ENCODE peak calls at places on chromosomes 5 and 9, in four cellular contexts. One of them, this sample, is unnamed.

GRCh38 chr5:14349029-14349428 is 205.9 kb downstream of the TRIO start:
- DNase-seq in psoas muscle: no peak
- DNase-seq in substantia nigra: no peak
- DNase-seq in heart right ventricle: no peak
- DNase-seq in this sample: no peak

GRCh38 chr5:160116991-160117390 is 2.3 kb downstream of the PWWP2A start:
- DNase-seq in heart right ventricle: no peak
- DNase-seq in substantia nigra: no peak
- DNase-seq in psoas muscle: no peak
- DNase-seq in this sample: no peak

GRCh38 chr5:103291606-103292005 is 33.0 kb downstream of the MACIR start:
- DNase-seq in heart right ventricle: no peak
- DNase-seq in psoas muscle: no peak
- DNase-seq in substantia nigra: no peak
- DNase-seq in this sample: no peak

GRCh38 chr9:129111143-129111761 is at the start of gene PTPA:
- DNase-seq in psoas muscle: peak
- DNase-seq in heart right ventricle: peak
- DNase-seq in substantia nigra: peak
- DNase-seq in this sample: peak

GRCh38 chr9:28007097-28007817 is 434.0 kb upstream of the C9orf72 start:
- DNase-seq in psoas muscle: no peak
- DNase-seq in heart right ventricle: no peak
- DNase-seq in substantia nigra: no peak
- DNase-seq in this sample: no peak

GRCh38 chr5:43034591-43034968 is 5.5 kb downstream of the ANXA2R start:
- DNase-seq in psoas muscle: no peak
- DNase-seq in heart right ventricle: no peak
- DNase-seq in substantia nigra: no peak
- DNase-seq in this sample: no peak

GRCh38 chr5:94254214-94254613 is 364.2 kb downstream of the KIAA0825 start:
- DNase-seq in heart right ventricle: no peak
- DNase-seq in substantia nigra: no peak
- DNase-seq in psoas muscle: no peak
- DNase-seq in this sample: no peak

GRCh38 chr9:134691695-134692572 is 50.3 kb downstream of the COL5A1 start:
- DNase-seq in psoas muscle: peak
- DNase-seq in heart right ventricle: no peak
- DNase-seq in substantia nigra: no peak
- DNase-seq in this sample: no peak

GRCh38 chr5:72106922-72107873 is at the start of gene MAP1B:
- DNase-seq in substantia nigra: peak
- DNase-seq in heart right ventricle: peak
- DNase-seq in psoas muscle: peak
- DNase-seq in this sample: peak

GRCh38 chr5:172009536-172010270 is 3.3 kb upstream of the FBXW11 start:
- DNase-seq in heart right ventricle: no peak
- DNase-seq in substantia nigra: no peak
- DNase-seq in psoas muscle: no peak
- DNase-seq in this sample: no peak

GRCh38 chr9:116223926-116224325 is 70.3 kb downstream of the PAPPA start:
- DNase-seq in heart right ventricle: no peak
- DNase-seq in substantia nigra: no peak
- DNase-seq in psoas muscle: no peak
- DNase-seq in this sample: no peak
- H3K27ac ChIP-seq in heart right ventricle: no peak
- H3K27ac ChIP-seq in substantia nigra: no peak
- H3K27ac ChIP-seq in psoas muscle: no peak
- H3K27ac ChIP-seq in this sample: no peak

DNA sequence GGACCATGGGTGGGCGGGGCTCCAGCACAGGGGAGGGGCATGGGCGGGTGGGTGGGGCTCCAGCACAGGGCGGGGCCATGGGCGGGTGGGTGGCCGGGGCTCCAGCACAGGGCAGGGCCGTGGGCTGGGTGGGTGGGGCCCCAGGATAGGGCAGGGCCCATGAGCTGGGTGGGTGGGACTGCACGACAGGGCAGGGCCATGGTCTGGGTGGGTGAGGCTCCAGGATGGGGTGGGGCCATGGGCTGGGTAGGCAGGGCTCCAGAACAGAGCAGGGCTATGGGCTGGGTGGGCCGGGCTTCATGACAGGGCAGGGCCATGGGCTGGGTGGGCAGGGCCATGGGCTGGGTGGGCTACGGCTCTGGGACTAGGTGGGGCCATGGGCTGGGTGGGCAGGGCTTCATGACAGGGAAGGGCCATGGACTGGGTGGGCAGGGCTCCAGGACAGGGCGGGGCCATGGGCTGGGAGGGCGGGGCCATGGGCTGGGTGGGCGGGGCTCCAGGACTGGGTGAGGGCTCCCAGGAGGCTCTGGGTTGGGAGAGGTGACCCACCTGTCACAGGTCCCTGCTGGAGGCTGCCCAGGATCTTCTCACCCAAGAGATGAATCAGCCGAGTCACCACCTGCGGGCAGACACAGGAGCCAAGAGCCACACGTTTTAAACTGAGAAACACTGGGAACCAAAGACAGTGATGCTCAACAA is 33.5 kb upstream of the NSMF start:
- DNase-seq in heart right ventricle: no peak
- DNase-seq in psoas muscle: no peak
- DNase-seq in substantia nigra: no peak
- DNase-seq in this sample: no peak
- H3K27ac ChIP-seq in heart right ventricle: no peak
- H3K27ac ChIP-seq in psoas muscle: no peak
- H3K27ac ChIP-seq in substantia nigra: no peak
- H3K27ac ChIP-seq in this sample: no peak

GRCh38 chr5:135189024-135189423 is 155.0 kb upstream of the PITX1 start:
- DNase-seq in psoas muscle: no peak
- DNase-seq in heart right ventricle: no peak
- DNase-seq in substantia nigra: no peak
- DNase-seq in this sample: no peak
- H3K27ac ChIP-seq in psoas muscle: no peak
- H3K27ac ChIP-seq in heart right ventricle: no peak
- H3K27ac ChIP-seq in substantia nigra: no peak
- H3K27ac ChIP-seq in this sample: no peak

GRCh38 chr9:38362912-38363588 is 29.5 kb upstream of the ALDH1B1 start:
- DNase-seq in heart right ventricle: no peak
- DNase-seq in substantia nigra: peak
- DNase-seq in psoas muscle: no peak
- DNase-seq in this sample: peak
- H3K27ac ChIP-seq in heart right ventricle: no peak
- H3K27ac ChIP-seq in substantia nigra: no peak
- H3K27ac ChIP-seq in psoas muscle: no peak
- H3K27ac ChIP-seq in this sample: peak

DNA sequence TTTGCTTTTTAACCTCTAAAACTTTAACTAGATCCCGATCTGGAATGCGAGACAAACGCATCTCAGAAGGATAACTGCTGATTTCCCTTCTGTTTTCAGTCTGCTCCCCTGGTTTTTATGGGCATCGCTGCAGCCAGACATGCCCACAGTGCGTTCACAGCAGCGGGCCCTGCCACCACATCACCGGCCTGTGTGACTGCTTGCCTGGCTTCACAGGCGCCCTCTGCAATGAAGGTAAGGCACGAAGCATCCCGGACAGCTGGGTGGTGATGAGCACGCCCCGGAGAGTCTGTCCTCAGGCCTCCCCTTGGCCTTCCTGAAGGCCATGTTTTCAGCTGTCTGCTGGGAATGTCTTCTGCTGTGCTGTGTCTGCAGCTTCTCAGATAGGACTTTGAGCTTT is 82.9 kb upstream of the PRRC1 start:
- DNase-seq in heart right ventricle: no peak
- DNase-seq in substantia nigra: no peak
- DNase-seq in psoas muscle: no peak
- DNase-seq in this sample: no peak
- H3K27ac ChIP-seq in heart right ventricle: no peak
- H3K27ac ChIP-seq in substantia nigra: peak
- H3K27ac ChIP-seq in psoas muscle: no peak
- H3K27ac ChIP-seq in this sample: no peak